ENCODE peak calls at places on chromosome 6, in ten cellular contexts. One of them, this sample, is unnamed.

GRCh38 chr6:42225419-42225818 is 7.8 kb upstream of the MRPS10 start:
- DNase-seq in kidney epithelial cell: no peak
- DNase-seq in heart left ventricle: no peak
- DNase-seq in mucosa of descending colon: no peak
- DNase-seq in coronary artery: no peak
- DNase-seq in astrocyte of the spinal cord: peak
- DNase-seq in GM20000: no peak
- DNase-seq in MCF 10A: no peak
- DNase-seq in fibroblast of pulmonary artery: no peak
- DNase-seq in cardiac muscle cell: no peak
- DNase-seq in this sample: no peak

GRCh38 chr6:89581669-89582068 is 56.9 kb downstream of the LYRM2 start:
- DNase-seq in kidney epithelial cell: no peak
- DNase-seq in heart left ventricle: no peak
- DNase-seq in mucosa of descending colon: no peak
- DNase-seq in coronary artery: no peak
- DNase-seq in astrocyte of the spinal cord: no peak
- DNase-seq in GM20000: no peak
- DNase-seq in MCF 10A: no peak
- DNase-seq in fibroblast of pulmonary artery: no peak
- DNase-seq in cardiac muscle cell: no peak
- DNase-seq in this sample: no peak

GRCh38 chr6:123503619-123504018 is 133.1 kb downstream of the TRDN start:
- DNase-seq in kidney epithelial cell: no peak
- DNase-seq in heart left ventricle: no peak
- DNase-seq in mucosa of descending colon: no peak
- DNase-seq in coronary artery: no peak
- DNase-seq in astrocyte of the spinal cord: no peak
- DNase-seq in GM20000: no peak
- DNase-seq in MCF 10A: no peak
- DNase-seq in fibroblast of pulmonary artery: no peak
- DNase-seq in cardiac muscle cell: no peak
- DNase-seq in this sample: no peak

GRCh38 chr6:154848580-154848979 is 115.4 kb downstream of the SCAF8 start:
- DNase-seq in kidney epithelial cell: no peak
- DNase-seq in heart left ventricle: no peak
- DNase-seq in mucosa of descending colon: no peak
- DNase-seq in coronary artery: no peak
- DNase-seq in astrocyte of the spinal cord: peak
- DNase-seq in GM20000: no peak
- DNase-seq in MCF 10A: no peak
- DNase-seq in fibroblast of pulmonary artery: peak
- DNase-seq in cardiac muscle cell: no peak
- DNase-seq in this sample: no peak

GRCh38 chr6:154738561-154738961 is 5.3 kb downstream of the SCAF8 start:
- DNase-seq in kidney epithelial cell: no peak
- DNase-seq in heart left ventricle: no peak
- DNase-seq in mucosa of descending colon: no peak
- DNase-seq in coronary artery: no peak
- DNase-seq in astrocyte of the spinal cord: peak
- DNase-seq in GM20000: no peak
- DNase-seq in MCF 10A: no peak
- DNase-seq in fibroblast of pulmonary artery: peak
- DNase-seq in cardiac muscle cell: peak
- DNase-seq in this sample: no peak

GRCh38 chr6:110053395-110054240 is 75.5 kb downstream of the GPR6 start:
- DNase-seq in kidney epithelial cell: peak
- DNase-seq in heart left ventricle: no peak
- DNase-seq in mucosa of descending colon: no peak
- DNase-seq in coronary artery: peak
- DNase-seq in astrocyte of the spinal cord: peak
- DNase-seq in GM20000: peak
- DNase-seq in MCF 10A: peak
- DNase-seq in fibroblast of pulmonary artery: peak
- DNase-seq in cardiac muscle cell: peak
- DNase-seq in this sample: peak

GRCh38 chr6:74671558-74672025 is 534.3 kb downstream of the COL12A1 start:
- DNase-seq in kidney epithelial cell: peak
- DNase-seq in heart left ventricle: no peak
- DNase-seq in mucosa of descending colon: no peak
- DNase-seq in coronary artery: no peak
- DNase-seq in astrocyte of the spinal cord: peak
- DNase-seq in GM20000: no peak
- DNase-seq in MCF 10A: peak
- DNase-seq in fibroblast of pulmonary artery: peak
- DNase-seq in cardiac muscle cell: no peak
- DNase-seq in this sample: no peak

GRCh38 chr6:137261393-137262154 is 42.4 kb upstream of the IFNGR1 start:
- DNase-seq in kidney epithelial cell: no peak
- DNase-seq in heart left ventricle: no peak
- DNase-seq in mucosa of descending colon: no peak
- DNase-seq in coronary artery: no peak
- DNase-seq in astrocyte of the spinal cord: peak
- DNase-seq in GM20000: peak
- DNase-seq in MCF 10A: peak
- DNase-seq in fibroblast of pulmonary artery: peak
- DNase-seq in cardiac muscle cell: no peak
- DNase-seq in this sample: no peak

GRCh38 chr6:42714098-42714761 is 8.2 kb downstream of the PRPH2 start:
- DNase-seq in kidney epithelial cell: no peak
- DNase-seq in heart left ventricle: no peak
- DNase-seq in mucosa of descending colon: no peak
- DNase-seq in coronary artery: no peak
- DNase-seq in astrocyte of the spinal cord: peak
- DNase-seq in GM20000: no peak
- DNase-seq in MCF 10A: peak
- DNase-seq in fibroblast of pulmonary artery: peak
- DNase-seq in cardiac muscle cell: no peak
- DNase-seq in this sample: no peak

GRCh38 chr6:25984265-25984664 is 21.7 kb downstream of the TRIM38 start:
- DNase-seq in kidney epithelial cell: no peak
- DNase-seq in heart left ventricle: no peak
- DNase-seq in mucosa of descending colon: no peak
- DNase-seq in coronary artery: no peak
- DNase-seq in astrocyte of the spinal cord: no peak
- DNase-seq in GM20000: no peak
- DNase-seq in MCF 10A: no peak
- DNase-seq in fibroblast of pulmonary artery: no peak
- DNase-seq in cardiac muscle cell: no peak
- DNase-seq in this sample: no peak

GRCh38 chr6:33662318-33662717 is 41.2 kb downstream of the ITPR3 start:
- DNase-seq in kidney epithelial cell: no peak
- DNase-seq in heart left ventricle: no peak
- DNase-seq in mucosa of descending colon: no peak
- DNase-seq in coronary artery: no peak
- DNase-seq in astrocyte of the spinal cord: no peak
- DNase-seq in GM20000: no peak
- DNase-seq in MCF 10A: no peak
- DNase-seq in fibroblast of pulmonary artery: no peak
- DNase-seq in cardiac muscle cell: no peak
- DNase-seq in this sample: no peak

GRCh38 chr6:129901910-129902309 is 40.8 kb upstream of the TMEM244 start:
- DNase-seq in kidney epithelial cell: no peak
- DNase-seq in heart left ventricle: no peak
- DNase-seq in mucosa of descending colon: no peak
- DNase-seq in coronary artery: no peak
- DNase-seq in astrocyte of the spinal cord: peak
- DNase-seq in GM20000: no peak
- DNase-seq in MCF 10A: peak
- DNase-seq in fibroblast of pulmonary artery: no peak
- DNase-seq in cardiac muscle cell: no peak
- DNase-seq in this sample: no peak

GRCh38 chr6:46368137-46368536 is 123.1 kb downstream of the RCAN2 start:
- DNase-seq in kidney epithelial cell: no peak
- DNase-seq in heart left ventricle: no peak
- DNase-seq in mucosa of descending colon: no peak
- DNase-seq in coronary artery: no peak
- DNase-seq in astrocyte of the spinal cord: no peak
- DNase-seq in GM20000: no peak
- DNase-seq in MCF 10A: no peak
- DNase-seq in fibroblast of pulmonary artery: no peak
- DNase-seq in cardiac muscle cell: no peak
- DNase-seq in this sample: no peak

GRCh38 chr6:17269840-17270239 is 11.3 kb upstream of the RBM24 start:
- DNase-seq in kidney epithelial cell: no peak
- DNase-seq in heart left ventricle: no peak
- DNase-seq in mucosa of descending colon: no peak
- DNase-seq in coronary artery: no peak
- DNase-seq in astrocyte of the spinal cord: peak
- DNase-seq in GM20000: no peak
- DNase-seq in MCF 10A: no peak
- DNase-seq in fibroblast of pulmonary artery: peak
- DNase-seq in cardiac muscle cell: no peak
- DNase-seq in this sample: no peak

DNA sequence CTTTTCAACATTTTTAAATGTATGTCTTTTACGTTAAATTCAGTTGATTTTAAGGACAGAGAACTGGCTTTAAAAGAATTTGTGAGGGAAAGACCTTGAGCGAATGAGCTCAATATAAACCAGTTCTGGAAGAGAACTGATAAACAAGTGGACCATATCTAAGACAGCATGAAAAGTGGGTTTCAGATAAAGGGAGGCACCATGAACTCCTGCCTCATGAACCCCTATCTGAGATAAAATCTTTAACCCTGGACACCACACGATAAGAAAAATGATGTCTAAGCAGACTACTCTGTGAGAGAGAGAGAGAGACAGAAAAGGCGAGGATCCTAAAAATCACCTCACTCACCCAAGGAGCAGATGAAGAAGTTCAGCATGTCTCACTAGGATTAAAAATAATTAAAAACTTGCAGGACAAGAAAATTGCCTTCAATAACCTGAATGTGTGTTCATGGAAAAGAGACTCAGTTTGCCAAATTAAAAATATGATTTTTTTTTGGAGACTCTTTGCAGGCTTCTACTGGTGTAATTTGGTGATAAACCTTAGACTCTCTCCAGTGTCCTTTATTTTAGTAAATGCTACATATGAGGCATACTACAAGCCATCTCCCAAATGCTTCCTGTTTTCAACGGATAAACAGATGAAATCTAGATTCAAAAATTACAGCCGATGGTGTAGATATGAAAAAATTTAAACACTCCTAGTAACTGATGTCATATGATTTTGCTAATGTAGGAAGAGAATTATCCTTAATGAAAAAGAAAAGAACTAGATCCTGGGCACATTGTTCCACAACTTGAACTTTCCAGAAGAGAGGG is 299.5 kb downstream of the ADGB start:
- DNase-seq in kidney epithelial cell: no peak
- DNase-seq in heart left ventricle: no peak
- DNase-seq in mucosa of descending colon: no peak
- DNase-seq in coronary artery: no peak
- DNase-seq in astrocyte of the spinal cord: no peak
- DNase-seq in GM20000: no peak
- DNase-seq in MCF 10A: no peak
- DNase-seq in fibroblast of pulmonary artery: no peak
- DNase-seq in cardiac muscle cell: no peak
- DNase-seq in this sample: no peak
- TF ChIP-seq CTCF in kidney epithelial cell: no peak
- TF ChIP-seq CTCF in heart left ventricle: no peak
- TF ChIP-seq CTCF in mucosa of descending colon: no peak
- TF ChIP-seq CTCF in coronary artery: no peak
- TF ChIP-seq CTCF in astrocyte of the spinal cord: no peak
- TF ChIP-seq CTCF in GM20000: no peak
- TF ChIP-seq CTCF in MCF 10A: no peak
- TF ChIP-seq CTCF in fibroblast of pulmonary artery: no peak
- TF ChIP-seq CTCF in cardiac muscle cell: no peak
- TF ChIP-seq CTCF in this sample: no peak

GRCh38 chr6:30821862-30822784 is 62.2 kb upstream of the DDR1 start:
- DNase-seq in kidney epithelial cell: no peak
- DNase-seq in heart left ventricle: no peak
- DNase-seq in mucosa of descending colon: no peak
- DNase-seq in coronary artery: no peak
- DNase-seq in astrocyte of the spinal cord: no peak
- DNase-seq in GM20000: peak
- DNase-seq in MCF 10A: peak
- DNase-seq in fibroblast of pulmonary artery: peak
- DNase-seq in cardiac muscle cell: peak
- DNase-seq in this sample: no peak
- TF ChIP-seq CTCF in kidney epithelial cell: peak
- TF ChIP-seq CTCF in heart left ventricle: peak
- TF ChIP-seq CTCF in mucosa of descending colon: no peak
- TF ChIP-seq CTCF in coronary artery: peak
- TF ChIP-seq CTCF in astrocyte of the spinal cord: peak
- TF ChIP-seq CTCF in GM20000: peak
- TF ChIP-seq CTCF in MCF 10A: peak
- TF ChIP-seq CTCF in fibroblast of pulmonary artery: peak
- TF ChIP-seq CTCF in cardiac muscle cell: peak
- TF ChIP-seq CTCF in this sample: peak

DNA sequence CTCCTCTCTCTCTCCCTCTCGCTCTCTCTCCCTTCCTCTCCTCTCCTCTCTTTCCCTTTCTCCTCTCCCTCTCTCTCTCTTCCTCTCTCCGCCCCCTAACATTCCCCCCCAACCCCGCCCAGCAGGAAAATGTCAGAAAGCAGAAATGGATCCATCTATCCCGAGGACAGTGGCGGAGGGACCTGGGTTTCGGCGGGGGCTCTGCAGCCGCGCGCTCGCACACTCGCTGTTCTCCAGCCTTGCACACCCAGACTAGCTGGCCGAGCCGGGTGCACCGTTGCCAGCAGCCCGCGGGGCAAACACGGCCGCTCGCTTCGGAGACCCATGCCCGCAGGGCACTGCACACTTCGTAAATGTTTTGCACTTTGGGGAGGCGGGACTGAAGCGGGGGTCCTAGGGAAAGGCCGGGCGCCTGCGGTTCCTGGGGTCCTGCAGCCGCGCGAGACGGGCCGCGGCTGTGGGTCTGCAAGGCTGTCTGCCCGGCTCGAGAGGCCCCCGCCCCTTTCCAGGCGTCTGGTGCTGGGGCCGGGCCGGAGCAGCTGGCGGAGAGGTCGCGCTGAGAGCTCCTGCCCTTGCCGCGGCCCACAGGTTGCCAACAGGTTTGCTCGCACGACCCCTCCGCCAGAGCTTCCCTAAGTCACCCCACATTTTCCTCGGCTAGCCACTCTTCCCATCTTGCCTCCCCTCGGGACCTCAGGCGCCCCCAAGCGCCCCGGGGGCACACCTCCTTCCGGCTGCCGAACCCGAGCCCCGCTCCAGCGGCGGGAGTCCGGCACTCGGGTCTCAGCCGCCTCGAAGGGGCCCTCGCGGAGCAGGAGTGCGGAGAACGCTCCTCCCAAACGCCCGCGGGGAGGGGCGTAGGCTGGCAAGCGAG is 818 bp upstream of the MDGA1 start:
- DNase-seq in kidney epithelial cell: no peak
- DNase-seq in heart left ventricle: peak
- DNase-seq in mucosa of descending colon: peak
- DNase-seq in coronary artery: no peak
- DNase-seq in astrocyte of the spinal cord: peak
- DNase-seq in GM20000: peak
- DNase-seq in MCF 10A: peak
- DNase-seq in fibroblast of pulmonary artery: peak
- DNase-seq in cardiac muscle cell: peak
- DNase-seq in this sample: peak
- TF ChIP-seq CTCF in kidney epithelial cell: no peak
- TF ChIP-seq CTCF in heart left ventricle: no peak
- TF ChIP-seq CTCF in mucosa of descending colon: no peak
- TF ChIP-seq CTCF in coronary artery: peak
- TF ChIP-seq CTCF in astrocyte of the spinal cord: no peak
- TF ChIP-seq CTCF in GM20000: no peak
- TF ChIP-seq CTCF in MCF 10A: no peak
- TF ChIP-seq CTCF in fibroblast of pulmonary artery: no peak
- TF ChIP-seq CTCF in cardiac muscle cell: no peak
- TF ChIP-seq CTCF in this sample: no peak

GRCh38 chr6:165890404-165890735 is 227.3 kb upstream of the PDE10A start:
- DNase-seq in kidney epithelial cell: no peak
- DNase-seq in heart left ventricle: no peak
- DNase-seq in mucosa of descending colon: no peak
- DNase-seq in coronary artery: no peak
- DNase-seq in astrocyte of the spinal cord: no peak
- DNase-seq in GM20000: no peak
- DNase-seq in MCF 10A: no peak
- DNase-seq in fibroblast of pulmonary artery: no peak
- DNase-seq in cardiac muscle cell: no peak
- DNase-seq in this sample: no peak
- TF ChIP-seq CTCF in kidney epithelial cell: no peak
- TF ChIP-seq CTCF in heart left ventricle: no peak
- TF ChIP-seq CTCF in mucosa of descending colon: no peak
- TF ChIP-seq CTCF in coronary artery: no peak
- TF ChIP-seq CTCF in astrocyte of the spinal cord: no peak
- TF ChIP-seq CTCF in GM20000: no peak
- TF ChIP-seq CTCF in MCF 10A: no peak
- TF ChIP-seq CTCF in fibroblast of pulmonary artery: no peak
- TF ChIP-seq CTCF in cardiac muscle cell: no peak
- TF ChIP-seq CTCF in this sample: no peak

This sample was measured in nephron progenitor cell.